ENCODE peak calls at places on chromosomes 2 and 18, in six cellular contexts. One of them, this sample, is unnamed.

GRCh38 chr2:128606837-128607236 is 288.2 kb upstream of the HS6ST1 start:
- DNase-seq in hepatocyte: no peak
- DNase-seq in AG04450: no peak
- DNase-seq in NB4: no peak
- DNase-seq in tibial artery: peak
- DNase-seq in astrocyte of the spinal cord: no peak
- DNase-seq in this sample: no peak

GRCh38 chr2:216634317-216635148 is 1.3 kb downstream of the IGFBP2 start:
- DNase-seq in hepatocyte: no peak
- DNase-seq in AG04450: no peak
- DNase-seq in NB4: peak
- DNase-seq in tibial artery: no peak
- DNase-seq in astrocyte of the spinal cord: peak
- DNase-seq in this sample: no peak

GRCh38 chr2:218003265-218003950 is 613 bp upstream of the TNS1 start:
- DNase-seq in hepatocyte: peak
- DNase-seq in AG04450: no peak
- DNase-seq in NB4: peak
- DNase-seq in tibial artery: peak
- DNase-seq in astrocyte of the spinal cord: peak
- DNase-seq in this sample: no peak

GRCh38 chr2:208426414-208426813 is 19.8 kb downstream of the PTH2R start:
- DNase-seq in hepatocyte: no peak
- DNase-seq in AG04450: no peak
- DNase-seq in NB4: peak
- DNase-seq in tibial artery: no peak
- DNase-seq in astrocyte of the spinal cord: no peak
- DNase-seq in this sample: no peak

GRCh38 chr18:23719634-23720201 is 30.5 kb downstream of the LAMA3 start:
- DNase-seq in hepatocyte: peak
- DNase-seq in AG04450: peak
- DNase-seq in NB4: no peak
- DNase-seq in tibial artery: no peak
- DNase-seq in astrocyte of the spinal cord: peak
- DNase-seq in this sample: peak

GRCh38 chr2:29841386-29842004 is 79.9 kb downstream of the ALK start:
- DNase-seq in hepatocyte: peak
- DNase-seq in AG04450: peak
- DNase-seq in NB4: peak
- DNase-seq in tibial artery: no peak
- DNase-seq in astrocyte of the spinal cord: peak
- DNase-seq in this sample: no peak

GRCh38 chr2:111135910-111136297 is 15.2 kb downstream of the BCL2L11 start:
- DNase-seq in hepatocyte: no peak
- DNase-seq in AG04450: no peak
- DNase-seq in NB4: peak
- DNase-seq in tibial artery: no peak
- DNase-seq in astrocyte of the spinal cord: peak
- DNase-seq in this sample: peak

GRCh38 chr2:72713857-72714256 is 112.0 kb downstream of the EXOC6B start:
- DNase-seq in hepatocyte: no peak
- DNase-seq in AG04450: no peak
- DNase-seq in NB4: no peak
- DNase-seq in tibial artery: no peak
- DNase-seq in astrocyte of the spinal cord: no peak
- DNase-seq in this sample: no peak

GRCh38 chr2:190170673-190171072 is 108.1 kb upstream of the MSTN start:
- DNase-seq in hepatocyte: no peak
- DNase-seq in AG04450: no peak
- DNase-seq in NB4: no peak
- DNase-seq in tibial artery: no peak
- DNase-seq in astrocyte of the spinal cord: no peak
- DNase-seq in this sample: no peak

GRCh38 chr2:233982421-233983121 is 65.4 kb downstream of the TRPM8 start:
- DNase-seq in hepatocyte: no peak
- DNase-seq in AG04450: peak
- DNase-seq in NB4: no peak
- DNase-seq in tibial artery: no peak
- DNase-seq in astrocyte of the spinal cord: peak
- DNase-seq in this sample: peak

GRCh38 chr18:6785001-6785400 is 55.5 kb downstream of the ARHGAP28 start:
- DNase-seq in hepatocyte: no peak
- DNase-seq in AG04450: no peak
- DNase-seq in NB4: no peak
- DNase-seq in tibial artery: no peak
- DNase-seq in astrocyte of the spinal cord: peak
- DNase-seq in this sample: no peak

GRCh38 chr2:2484301-2484700 is 153.2 kb upstream of the MYT1L start:
- DNase-seq in hepatocyte: no peak
- DNase-seq in AG04450: no peak
- DNase-seq in NB4: no peak
- DNase-seq in tibial artery: no peak
- DNase-seq in astrocyte of the spinal cord: no peak
- DNase-seq in this sample: no peak

GRCh38 chr2:183035298-183035953 is 2.8 kb downstream of the NCKAP1 start:
- DNase-seq in hepatocyte: no peak
- DNase-seq in AG04450: peak
- DNase-seq in NB4: no peak
- DNase-seq in tibial artery: no peak
- DNase-seq in astrocyte of the spinal cord: peak
- DNase-seq in this sample: no peak

GRCh38 chr18:79302120-79302519 is 93.6 kb upstream of the NFATC1 start:
- DNase-seq in hepatocyte: peak
- DNase-seq in AG04450: no peak
- DNase-seq in NB4: peak
- DNase-seq in tibial artery: no peak
- DNase-seq in astrocyte of the spinal cord: no peak
- DNase-seq in this sample: peak

GRCh38 chr2:17122887-17123501 is 395.2 kb downstream of the RAD51AP2 start:
- DNase-seq in hepatocyte: no peak
- DNase-seq in AG04450: no peak
- DNase-seq in NB4: peak
- DNase-seq in tibial artery: no peak
- DNase-seq in astrocyte of the spinal cord: no peak
- DNase-seq in this sample: no peak

GRCh38 chr2:39023649-39024048 is 97.2 kb downstream of the SOS1 start:
- DNase-seq in hepatocyte: no peak
- DNase-seq in AG04450: no peak
- DNase-seq in NB4: no peak
- DNase-seq in tibial artery: no peak
- DNase-seq in astrocyte of the spinal cord: no peak
- DNase-seq in this sample: no peak

DNA sequence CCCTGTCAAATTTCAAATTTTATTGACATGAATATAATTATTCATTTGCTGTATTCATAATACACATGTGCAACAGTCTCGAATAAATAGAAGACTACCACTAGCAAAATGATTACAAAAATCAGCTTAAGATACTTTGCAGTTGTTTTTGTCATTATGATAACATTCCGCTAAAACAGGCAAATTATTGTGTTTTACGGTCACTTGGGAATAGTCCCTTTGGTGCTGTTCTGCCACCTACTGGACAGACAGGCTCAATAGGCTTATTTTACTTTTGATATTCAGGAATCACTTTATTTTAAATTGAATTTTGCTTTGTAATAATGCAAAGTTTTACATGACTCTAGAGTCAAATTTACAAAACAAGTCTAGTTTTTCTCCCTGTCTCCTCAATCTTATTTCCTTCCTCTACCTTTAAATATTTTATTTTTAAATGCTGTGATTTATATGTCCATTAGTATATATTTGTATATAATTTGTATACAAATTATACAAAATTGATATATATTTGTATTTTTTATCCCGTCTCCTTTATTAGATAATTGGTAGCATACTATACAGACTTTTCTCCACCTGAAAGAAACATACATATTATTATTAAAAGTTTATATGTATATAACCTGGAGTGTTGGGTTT is 456.3 kb downstream of the DLGAP1 start:
- DNase-seq in hepatocyte: peak
- DNase-seq in AG04450: peak
- DNase-seq in NB4: peak
- DNase-seq in tibial artery: no peak
- DNase-seq in astrocyte of the spinal cord: peak
- DNase-seq in this sample: peak
- H3K4me3 ChIP-seq in hepatocyte: no peak
- H3K4me3 ChIP-seq in AG04450: no peak
- H3K4me3 ChIP-seq in NB4: no peak
- H3K4me3 ChIP-seq in tibial artery: no peak
- H3K4me3 ChIP-seq in astrocyte of the spinal cord: no peak
- H3K4me3 ChIP-seq in this sample: no peak

GRCh38 chr2:122239440-122239839 is 484.0 kb downstream of the TSN start:
- DNase-seq in hepatocyte: no peak
- DNase-seq in AG04450: no peak
- DNase-seq in NB4: no peak
- DNase-seq in tibial artery: no peak
- DNase-seq in astrocyte of the spinal cord: no peak
- DNase-seq in this sample: no peak
- TF ChIP-seq CTCF in hepatocyte: no peak
- TF ChIP-seq CTCF in AG04450: no peak
- TF ChIP-seq CTCF in NB4: no peak
- TF ChIP-seq CTCF in tibial artery: no peak
- TF ChIP-seq CTCF in astrocyte of the spinal cord: no peak
- TF ChIP-seq CTCF in this sample: no peak

GRCh38 chr18:49531678-49532153 is 30.1 kb upstream of the LIPG start:
- DNase-seq in hepatocyte: no peak
- DNase-seq in AG04450: no peak
- DNase-seq in NB4: peak
- DNase-seq in tibial artery: no peak
- DNase-seq in astrocyte of the spinal cord: no peak
- DNase-seq in this sample: no peak
- H3K4me3 ChIP-seq in hepatocyte: no peak
- H3K4me3 ChIP-seq in AG04450: no peak
- H3K4me3 ChIP-seq in NB4: peak
- H3K4me3 ChIP-seq in tibial artery: no peak
- H3K4me3 ChIP-seq in astrocyte of the spinal cord: no peak
- H3K4me3 ChIP-seq in this sample: no peak

GRCh38 chr2:101873543-101873942 is 118.2 kb upstream of the IL1R2 start:
- DNase-seq in hepatocyte: no peak
- DNase-seq in AG04450: no peak
- DNase-seq in NB4: peak
- DNase-seq in tibial artery: no peak
- DNase-seq in astrocyte of the spinal cord: no peak
- DNase-seq in this sample: no peak
- TF ChIP-seq CTCF in hepatocyte: peak
- TF ChIP-seq CTCF in AG04450: peak
- TF ChIP-seq CTCF in NB4: peak
- TF ChIP-seq CTCF in tibial artery: no peak
- TF ChIP-seq CTCF in astrocyte of the spinal cord: peak
- TF ChIP-seq CTCF in this sample: peak